ENCODE peak calls at places on chromosomes 16 and 17, in seven cellular contexts. P is A549, F is AG10803, Y is DND-41, L is stomach, B is astrocyte of the cerebellum, C is lower leg skin. M is an unnamed sample.

GRCh38 chr17:37792787-37793186 is 47.9 kb upstream of the HNF1B start:
- DNase-seq in F (peak; percentile 75), L (no peak), P (no peak), Y (no peak), C (no peak), B (no peak), M (no peak)

GRCh38 chr16:17414421-17414820 is 56.3 kb downstream of the XYLT1 start:
- DNase-seq in C (no peak), P (no peak), L (no peak), B (no peak), F (no peak), Y (no peak), M (peak; percentile 11)

GRCh38 chr16:71722801-71723536 is 1.5 kb downstream of the PHLPP2 start:
- DNase-seq in F (peak; percentile 70), P (peak; percentile 77), B (peak; percentile 3), C (peak; percentile 35), Y (peak; percentile 59), L (peak; percentile 59), M (peak; percentile 80)

GRCh38 chr17:44931376-44931775 is 16.1 kb upstream of the GFAP start:
- DNase-seq in L (no peak), Y (no peak), C (no peak), P (no peak), F (no peak), B (no peak), M (no peak)

GRCh38 chr17:66950886-66951604 is 13.5 kb upstream of the CACNG4 start:
- DNase-seq in P (no peak), F (no peak), C (no peak), Y (no peak), L (no peak), B (no peak), M (no peak)

GRCh38 chr17:49727353-49727752 is 19.6 kb upstream of the SLC35B1 start:
- DNase-seq in L (no peak), C (no peak), F (no peak), Y (no peak), P (no peak), B (no peak), M (no peak)

GRCh38 chr16:49556252-49557069 is 182.9 kb downstream of the C16orf78 start:
- DNase-seq in Y (no peak), F (peak; percentile 7), B (peak; percentile 40), C (no peak), L (no peak), P (peak; percentile 35), M (peak; percentile 40)

GRCh38 chr16:49399594-49400364 is 26.2 kb downstream of the C16orf78 start:
- DNase-seq in F (no peak), B (no peak), Y (no peak), L (no peak), C (no peak), P (no peak), M (no peak)

GRCh38 chr17:67431210-67432015 is 54.3 kb downstream of the PITPNC1 start:
- DNase-seq in Y (no peak), L (no peak), P (peak; percentile 45), F (peak; percentile 87), B (peak; percentile 78), C (no peak), M (peak; percentile 46)

GRCh38 chr16:10738231-10739077 is 5.2 kb upstream of the NUBP1 start:
- DNase-seq in C (peak; percentile 43), F (peak; percentile 68), Y (no peak), B (no peak), L (peak; percentile 48), P (peak; percentile 14), M (peak; percentile 80)

GRCh38 chr16:6482861-6483530 is 849.6 kb upstream of the RBFOX1 start:
- DNase-seq in P (no peak), C (no peak), Y (no peak), B (no peak), F (no peak), L (no peak), M (no peak)

GRCh38 chr16:66315210-66315825 is 51.2 kb upstream of the CDH5 start:
- DNase-seq in B (peak; percentile 59), P (peak; percentile 89), C (peak; percentile 71), Y (peak; percentile 62), F (peak; percentile 72), L (peak; percentile 69), M (peak; percentile 82)

GRCh38 chr17:43211123-43211479 is 574 bp upstream of the TMEM106A start:
- DNase-seq in B (no peak), Y (no peak), P (no peak), L (no peak), F (no peak), C (no peak), M (peak; percentile 19)

GRCh38 chr17:77394540-77395295 is 253.9 kb downstream of the SEC14L1 start:
- DNase-seq in F (peak; percentile 63), L (peak; percentile 85), Y (no peak), B (no peak), P (no peak), C (no peak), M (no peak)
- TF ChIP-seq CTCF in F (no peak), L (no peak), Y (no peak), B (no peak), P (no peak), C (no peak), M (no peak)

DNA sequence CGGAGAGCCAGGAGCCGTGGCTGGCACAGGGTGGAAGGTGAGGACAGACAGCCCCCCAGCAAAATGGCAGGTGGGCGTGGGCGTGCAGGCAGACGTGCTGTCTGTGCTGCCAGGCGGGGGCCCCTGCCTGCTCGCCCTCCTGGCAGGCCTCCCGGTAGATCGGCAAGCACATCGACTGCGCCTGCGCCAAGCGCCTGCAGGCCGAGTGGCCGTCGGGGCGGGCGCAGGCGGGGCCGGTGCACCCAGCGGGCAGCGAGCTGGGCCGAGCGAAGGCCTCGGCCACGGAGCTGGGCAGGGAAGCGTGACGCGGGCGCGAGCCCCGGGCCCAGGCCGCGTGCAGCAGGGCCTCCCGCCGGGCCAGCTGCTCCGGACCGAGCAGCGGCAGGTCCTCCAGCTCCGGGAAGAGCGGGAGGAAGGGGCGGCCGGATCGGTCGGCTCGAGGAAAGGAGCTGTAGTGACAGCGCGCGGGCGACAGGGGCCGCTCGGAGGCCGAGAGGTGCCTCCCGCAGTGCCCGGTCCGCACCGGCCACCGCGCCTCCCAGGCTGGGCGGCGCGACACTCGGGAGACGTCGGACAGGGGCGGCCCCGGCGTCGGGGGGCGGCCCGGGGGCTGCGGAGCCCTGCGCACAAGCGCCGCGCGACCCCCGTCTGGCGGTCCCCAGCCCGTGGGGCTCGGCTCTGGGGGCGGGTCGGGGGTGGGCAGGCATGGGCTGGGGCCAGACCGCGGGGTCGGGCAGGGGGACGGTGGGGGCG is 16.9 kb downstream of the GRIN2C start:
- DNase-seq in L (peak; percentile 75), C (no peak), P (peak; percentile 96), F (peak; percentile 53), B (no peak), Y (no peak), M (peak; percentile 36)
- TF ChIP-seq CTCF in L (peak; percentile 12), C (no peak), P (peak; percentile 63), F (peak; percentile 45), B (peak; percentile 27), Y (no peak), M (peak; percentile 35)

GRCh38 chr16:85825326-85825725 is 25.8 kb downstream of the COX4I1 start:
- DNase-seq in P (no peak), F (no peak), Y (no peak), L (no peak), C (no peak), B (no peak), M (no peak)
- TF ChIP-seq CTCF in P (no peak), F (no peak), Y (peak; percentile 33), L (no peak), C (no peak), B (no peak), M (no peak)

DNA sequence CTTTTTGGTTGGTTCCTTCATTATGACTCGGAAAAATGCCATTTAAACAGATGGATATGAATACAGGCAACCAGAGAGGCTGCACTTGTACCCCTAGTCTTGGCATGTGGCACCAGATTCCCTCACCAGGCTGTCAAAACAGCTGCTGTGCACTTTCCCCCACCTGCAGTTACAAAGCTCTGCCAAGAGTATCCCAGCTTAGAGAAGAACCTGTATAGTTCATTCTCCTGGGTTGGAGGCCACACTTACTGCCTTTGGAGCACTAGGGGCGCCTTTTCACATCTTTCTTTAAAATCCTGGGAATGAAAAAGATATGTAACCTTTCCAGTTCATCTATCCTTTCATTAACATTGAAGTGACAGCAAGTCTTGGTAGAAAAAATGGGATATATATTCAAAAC is 190.4 kb downstream of the KIF2B start:
- DNase-seq in B (no peak), F (no peak), P (no peak), L (no peak), Y (no peak), C (no peak), M (no peak)
- TF ChIP-seq CTCF in B (no peak), F (no peak), P (no peak), L (no peak), Y (no peak), C (no peak), M (no peak)

GRCh38 chr16:74107795-74108610 is 188.6 kb upstream of the PSMD7 start:
- DNase-seq in C (peak; percentile 19), Y (peak; percentile 66), P (peak; percentile 42), L (peak; percentile 69), F (peak; percentile 11), B (no peak), M (peak; percentile 76)
- TF ChIP-seq CTCF in C (no peak), Y (peak; percentile 77), P (peak; percentile 60), L (peak; percentile 69), F (peak; percentile 48), B (peak; percentile 21), M (peak; percentile 95)

DNA sequence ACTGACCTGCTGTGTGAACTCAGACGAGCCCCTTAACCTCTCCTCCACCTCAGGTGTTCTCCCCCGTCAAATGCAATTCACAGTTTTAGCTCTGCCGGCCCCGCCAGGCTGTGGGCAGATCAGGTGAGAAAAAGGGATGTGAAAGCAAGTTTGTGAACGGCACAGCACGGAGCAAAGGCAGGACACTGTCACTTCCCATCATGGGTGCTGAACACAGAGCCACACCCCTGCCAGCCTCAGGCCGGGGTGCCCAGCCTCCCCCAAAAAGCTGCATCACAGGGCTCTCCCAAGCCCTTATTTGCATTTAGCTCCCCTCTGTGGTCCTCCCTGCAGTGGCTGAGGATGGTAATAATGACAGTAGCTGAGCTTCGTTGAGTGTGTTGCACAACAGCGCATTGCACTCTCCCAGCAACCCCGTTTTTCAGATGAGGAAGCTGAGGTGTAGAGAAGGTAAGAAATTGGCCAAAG is 88.8 kb upstream of the TNRC6C start:
- DNase-seq in Y (no peak), L (peak; percentile 30), F (no peak), P (no peak), C (no peak), B (no peak), M (peak; percentile 84)
- TF ChIP-seq CTCF in Y (no peak), L (no peak), F (no peak), P (no peak), C (no peak), B (no peak), M (no peak)

GRCh38 chr17:10295728-10296343 is 77.0 kb downstream of the MYH13 start:
- DNase-seq in C (no peak), B (no peak), L (no peak), P (peak; percentile 69), Y (peak; percentile 62), F (peak; percentile 72), M (peak; percentile 77)
- TF ChIP-seq CTCF in C (no peak), B (peak; percentile 67), L (peak; percentile 12), P (peak; percentile 62), Y (peak; percentile 90), F (peak; percentile 90), M (peak; percentile 86)